ENCODE peak calls at places on chromosomes 7 and 10, in nine cellular contexts. One of them, this sample, is unnamed.

GRCh38 chr7:42272793-42273665 is 36.0 kb upstream of the GLI3 start:
- DNase-seq in osteoblast: peak
- DNase-seq in RWPE1: peak
- DNase-seq in brain microvascular endothelial cell: peak
- DNase-seq in testis: no peak
- DNase-seq in heart left ventricle: no peak
- DNase-seq in uterus: no peak
- DNase-seq in stomach: no peak
- DNase-seq in transverse colon: no peak
- DNase-seq in this sample: no peak

GRCh38 chr10:128043259-128044045 is 82.8 kb downstream of the MKI67 start:
- DNase-seq in brain microvascular endothelial cell: no peak
- DNase-seq in uterus: no peak
- DNase-seq in testis: no peak
- DNase-seq in heart left ventricle: no peak
- DNase-seq in transverse colon: no peak
- DNase-seq in stomach: no peak
- DNase-seq in RWPE1: no peak
- DNase-seq in osteoblast: peak
- DNase-seq in this sample: no peak

GRCh38 chr7:102024769-102025391 is 207.5 kb downstream of the CUX1 start:
- DNase-seq in transverse colon: peak
- DNase-seq in RWPE1: no peak
- DNase-seq in uterus: no peak
- DNase-seq in heart left ventricle: peak
- DNase-seq in brain microvascular endothelial cell: no peak
- DNase-seq in testis: no peak
- DNase-seq in osteoblast: no peak
- DNase-seq in stomach: no peak
- DNase-seq in this sample: no peak

GRCh38 chr10:50740351-50740688 is 584 bp downstream of the ASAH2B start:
- DNase-seq in transverse colon: peak
- DNase-seq in testis: no peak
- DNase-seq in stomach: no peak
- DNase-seq in osteoblast: no peak
- DNase-seq in uterus: peak
- DNase-seq in heart left ventricle: no peak
- DNase-seq in RWPE1: peak
- DNase-seq in brain microvascular endothelial cell: peak
- DNase-seq in this sample: no peak

GRCh38 chr7:27031289-27032172 is 64.3 kb downstream of the HOXA1 start:
- DNase-seq in uterus: no peak
- DNase-seq in RWPE1: peak
- DNase-seq in brain microvascular endothelial cell: peak
- DNase-seq in stomach: no peak
- DNase-seq in osteoblast: peak
- DNase-seq in heart left ventricle: no peak
- DNase-seq in testis: no peak
- DNase-seq in transverse colon: no peak
- DNase-seq in this sample: no peak

GRCh38 chr10:86855503-86855902 is 99.1 kb downstream of the BMPR1A start:
- DNase-seq in stomach: no peak
- DNase-seq in brain microvascular endothelial cell: no peak
- DNase-seq in uterus: no peak
- DNase-seq in osteoblast: no peak
- DNase-seq in RWPE1: no peak
- DNase-seq in heart left ventricle: no peak
- DNase-seq in transverse colon: no peak
- DNase-seq in testis: no peak
- DNase-seq in this sample: no peak

GRCh38 chr10:1598393-1599153 is 138.8 kb downstream of the ADARB2 start:
- DNase-seq in RWPE1: no peak
- DNase-seq in testis: no peak
- DNase-seq in stomach: no peak
- DNase-seq in brain microvascular endothelial cell: no peak
- DNase-seq in uterus: no peak
- DNase-seq in transverse colon: no peak
- DNase-seq in heart left ventricle: no peak
- DNase-seq in osteoblast: no peak
- DNase-seq in this sample: no peak

GRCh38 chr7:34838329-34838728 is 180.3 kb downstream of the NPSR1 start:
- DNase-seq in uterus: no peak
- DNase-seq in testis: no peak
- DNase-seq in osteoblast: no peak
- DNase-seq in RWPE1: no peak
- DNase-seq in heart left ventricle: no peak
- DNase-seq in brain microvascular endothelial cell: no peak
- DNase-seq in stomach: no peak
- DNase-seq in transverse colon: no peak
- DNase-seq in this sample: no peak

GRCh38 chr10:73252445-73253225 is at the start of gene MRPS16:
- DNase-seq in uterus: peak
- DNase-seq in stomach: peak
- DNase-seq in brain microvascular endothelial cell: peak
- DNase-seq in transverse colon: peak
- DNase-seq in RWPE1: peak
- DNase-seq in osteoblast: peak
- DNase-seq in heart left ventricle: peak
- DNase-seq in testis: peak
- DNase-seq in this sample: peak

GRCh38 chr10:55668326-55668922 is 692.6 kb downstream of the ZWINT start:
- DNase-seq in osteoblast: no peak
- DNase-seq in transverse colon: no peak
- DNase-seq in testis: peak
- DNase-seq in heart left ventricle: no peak
- DNase-seq in stomach: no peak
- DNase-seq in brain microvascular endothelial cell: no peak
- DNase-seq in RWPE1: no peak
- DNase-seq in uterus: no peak
- DNase-seq in this sample: no peak

GRCh38 chr7:73977626-73978618 is 50.1 kb upstream of the ELN start:
- DNase-seq in uterus: no peak
- DNase-seq in brain microvascular endothelial cell: no peak
- DNase-seq in testis: no peak
- DNase-seq in osteoblast: peak
- DNase-seq in heart left ventricle: no peak
- DNase-seq in stomach: no peak
- DNase-seq in RWPE1: no peak
- DNase-seq in transverse colon: peak
- DNase-seq in this sample: no peak

GRCh38 chr10:7767209-7767608 is 20.6 kb downstream of the KIN start:
- DNase-seq in testis: no peak
- DNase-seq in brain microvascular endothelial cell: peak
- DNase-seq in uterus: no peak
- DNase-seq in RWPE1: peak
- DNase-seq in stomach: no peak
- DNase-seq in osteoblast: peak
- DNase-seq in transverse colon: no peak
- DNase-seq in heart left ventricle: no peak
- DNase-seq in this sample: no peak

GRCh38 chr10:103111031-103111917 is 81.8 kb downstream of the NT5C2 start:
- DNase-seq in brain microvascular endothelial cell: no peak
- DNase-seq in transverse colon: no peak
- DNase-seq in heart left ventricle: no peak
- DNase-seq in uterus: no peak
- DNase-seq in stomach: no peak
- DNase-seq in testis: no peak
- DNase-seq in RWPE1: no peak
- DNase-seq in osteoblast: no peak
- DNase-seq in this sample: no peak

GRCh38 chr7:131057015-131057518 is 270.6 kb upstream of the MKLN1 start:
- DNase-seq in stomach: no peak
- DNase-seq in testis: no peak
- DNase-seq in RWPE1: no peak
- DNase-seq in brain microvascular endothelial cell: peak
- DNase-seq in heart left ventricle: no peak
- DNase-seq in transverse colon: no peak
- DNase-seq in uterus: no peak
- DNase-seq in osteoblast: peak
- DNase-seq in this sample: no peak

GRCh38 chr7:84337386-84337785 is 142.8 kb upstream of the SEMA3A start:
- DNase-seq in stomach: no peak
- DNase-seq in heart left ventricle: no peak
- DNase-seq in uterus: no peak
- DNase-seq in testis: no peak
- DNase-seq in RWPE1: peak
- DNase-seq in brain microvascular endothelial cell: peak
- DNase-seq in osteoblast: peak
- DNase-seq in transverse colon: no peak
- DNase-seq in this sample: no peak

GRCh38 chr10:97866524-97867219 is 17.0 kb downstream of the GOLGA7B start:
- DNase-seq in testis: no peak
- DNase-seq in transverse colon: no peak
- DNase-seq in brain microvascular endothelial cell: no peak
- DNase-seq in stomach: no peak
- DNase-seq in RWPE1: no peak
- DNase-seq in heart left ventricle: no peak
- DNase-seq in osteoblast: peak
- DNase-seq in uterus: no peak
- DNase-seq in this sample: no peak

GRCh38 chr7:104943502-104944343 is 70.3 kb upstream of the KMT2E start:
- DNase-seq in brain microvascular endothelial cell: peak
- DNase-seq in testis: peak
- DNase-seq in transverse colon: peak
- DNase-seq in stomach: peak
- DNase-seq in osteoblast: peak
- DNase-seq in uterus: peak
- DNase-seq in heart left ventricle: no peak
- DNase-seq in RWPE1: no peak
- DNase-seq in this sample: no peak

GRCh38 chr10:7121154-7121797 is 289.6 kb downstream of the SFMBT2 start:
- DNase-seq in RWPE1: peak
- DNase-seq in transverse colon: peak
- DNase-seq in testis: peak
- DNase-seq in brain microvascular endothelial cell: no peak
- DNase-seq in osteoblast: no peak
- DNase-seq in heart left ventricle: no peak
- DNase-seq in stomach: peak
- DNase-seq in uterus: no peak
- DNase-seq in this sample: peak

GRCh38 chr10:521261-521660 is 168.2 kb downstream of the DIP2C start:
- DNase-seq in brain microvascular endothelial cell: no peak
- DNase-seq in RWPE1: no peak
- DNase-seq in stomach: no peak
- DNase-seq in transverse colon: no peak
- DNase-seq in testis: no peak
- DNase-seq in uterus: no peak
- DNase-seq in osteoblast: no peak
- DNase-seq in heart left ventricle: no peak
- DNase-seq in this sample: no peak

GRCh38 chr7:99379043-99379577 is 4.6 kb downstream of the ARPC1B start:
- DNase-seq in heart left ventricle: no peak
- DNase-seq in brain microvascular endothelial cell: peak
- DNase-seq in osteoblast: peak
- DNase-seq in uterus: peak
- DNase-seq in transverse colon: peak
- DNase-seq in testis: peak
- DNase-seq in stomach: peak
- DNase-seq in RWPE1: peak
- DNase-seq in this sample: no peak

GRCh38 chr10:9562001-9562505 is 1455.6 kb upstream of the CELF2 start:
- DNase-seq in testis: no peak
- DNase-seq in heart left ventricle: no peak
- DNase-seq in transverse colon: no peak
- DNase-seq in uterus: no peak
- DNase-seq in stomach: no peak
- DNase-seq in brain microvascular endothelial cell: no peak
- DNase-seq in osteoblast: no peak
- DNase-seq in RWPE1: peak
- DNase-seq in this sample: no peak

GRCh38 chr7:157940497-157940896 is 603.7 kb downstream of the DNAJB6 start:
- DNase-seq in RWPE1: no peak
- DNase-seq in testis: no peak
- DNase-seq in brain microvascular endothelial cell: no peak
- DNase-seq in osteoblast: no peak
- DNase-seq in uterus: no peak
- DNase-seq in stomach: no peak
- DNase-seq in transverse colon: no peak
- DNase-seq in heart left ventricle: no peak
- DNase-seq in this sample: no peak
- H3K27ac ChIP-seq in RWPE1: no peak
- H3K27ac ChIP-seq in testis: no peak
- H3K27ac ChIP-seq in brain microvascular endothelial cell: no peak
- H3K27ac ChIP-seq in osteoblast: no peak
- H3K27ac ChIP-seq in uterus: no peak
- H3K27ac ChIP-seq in stomach: no peak
- H3K27ac ChIP-seq in transverse colon: no peak
- H3K27ac ChIP-seq in heart left ventricle: no peak
- H3K27ac ChIP-seq in this sample: no peak

GRCh38 chr10:83045731-83046130 is 1093.6 kb upstream of the GHITM start:
- DNase-seq in brain microvascular endothelial cell: no peak
- DNase-seq in heart left ventricle: no peak
- DNase-seq in transverse colon: no peak
- DNase-seq in osteoblast: no peak
- DNase-seq in stomach: no peak
- DNase-seq in testis: no peak
- DNase-seq in RWPE1: no peak
- DNase-seq in uterus: no peak
- DNase-seq in this sample: no peak

DNA sequence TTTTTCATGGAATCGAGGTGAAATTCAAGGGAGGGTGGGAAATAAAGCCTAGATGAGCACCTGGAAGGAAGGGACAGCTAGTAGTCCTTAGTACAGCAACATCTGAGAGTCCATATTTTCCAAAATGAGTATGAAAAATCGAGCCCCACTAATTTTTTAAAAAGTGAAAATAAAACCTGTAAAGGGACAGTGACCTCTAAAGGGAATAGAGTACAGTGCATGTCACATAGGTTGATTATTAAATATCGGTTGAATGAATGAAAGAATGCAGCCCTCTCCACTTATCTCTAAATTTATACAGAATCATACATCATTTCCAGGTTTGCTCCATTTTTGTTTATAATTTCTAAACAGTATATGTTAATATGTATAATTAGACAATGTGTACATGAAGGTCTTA is 1088.5 kb upstream of the GHITM start:
- DNase-seq in uterus: no peak
- DNase-seq in testis: no peak
- DNase-seq in heart left ventricle: no peak
- DNase-seq in RWPE1: no peak
- DNase-seq in stomach: no peak
- DNase-seq in brain microvascular endothelial cell: no peak
- DNase-seq in osteoblast: no peak
- DNase-seq in transverse colon: no peak
- DNase-seq in this sample: no peak
- TF ChIP-seq CTCF in uterus: no peak
- TF ChIP-seq CTCF in testis: no peak
- TF ChIP-seq CTCF in heart left ventricle: no peak
- TF ChIP-seq CTCF in RWPE1: no peak
- TF ChIP-seq CTCF in stomach: no peak
- TF ChIP-seq CTCF in brain microvascular endothelial cell: no peak
- TF ChIP-seq CTCF in osteoblast: no peak
- TF ChIP-seq CTCF in transverse colon: no peak
- TF ChIP-seq CTCF in this sample: no peak

GRCh38 chr10:14891151-14891550 is 12.5 kb downstream of the SUV39H2 start:
- DNase-seq in osteoblast: no peak
- DNase-seq in stomach: no peak
- DNase-seq in transverse colon: no peak
- DNase-seq in RWPE1: no peak
- DNase-seq in uterus: no peak
- DNase-seq in heart left ventricle: no peak
- DNase-seq in testis: no peak
- DNase-seq in brain microvascular endothelial cell: no peak
- DNase-seq in this sample: no peak
- H3K27ac ChIP-seq in osteoblast: no peak
- H3K27ac ChIP-seq in stomach: no peak
- H3K27ac ChIP-seq in transverse colon: no peak
- H3K27ac ChIP-seq in RWPE1: no peak
- H3K27ac ChIP-seq in uterus: no peak
- H3K27ac ChIP-seq in heart left ventricle: no peak
- H3K27ac ChIP-seq in testis: no peak
- H3K27ac ChIP-seq in brain microvascular endothelial cell: no peak
- H3K27ac ChIP-seq in this sample: no peak

GRCh38 chr7:49850921-49851613 is 77.6 kb downstream of the VWC2 start:
- DNase-seq in heart left ventricle: no peak
- DNase-seq in RWPE1: no peak
- DNase-seq in uterus: no peak
- DNase-seq in transverse colon: no peak
- DNase-seq in osteoblast: no peak
- DNase-seq in testis: no peak
- DNase-seq in brain microvascular endothelial cell: no peak
- DNase-seq in stomach: no peak
- DNase-seq in this sample: no peak
- TF ChIP-seq CTCF in heart left ventricle: no peak
- TF ChIP-seq CTCF in RWPE1: no peak
- TF ChIP-seq CTCF in uterus: no peak
- TF ChIP-seq CTCF in transverse colon: no peak
- TF ChIP-seq CTCF in osteoblast: no peak
- TF ChIP-seq CTCF in testis: no peak
- TF ChIP-seq CTCF in brain microvascular endothelial cell: no peak
- TF ChIP-seq CTCF in stomach: no peak
- TF ChIP-seq CTCF in this sample: no peak

This sample was measured in dorsolateral prefrontal cortex.